ENCODE peak calls at places on chromosome 17, in six cellular contexts. One of them, this sample, is unnamed.

GRCh38 chr17:38464723-38465419 is 36.6 kb downstream of the ARHGAP23 start:
- DNase-seq in CD4-positive, alpha-beta T cell: no peak
- DNase-seq in MM.1S: no peak
- DNase-seq in ovary: peak
- DNase-seq in dorsolateral prefrontal cortex: peak
- DNase-seq in adrenal gland: peak
- DNase-seq in this sample: no peak

GRCh38 chr17:82751571-82752370 is at the start of gene TBCD:
- DNase-seq in MM.1S: peak
- DNase-seq in ovary: peak
- DNase-seq in CD4-positive, alpha-beta T cell: peak
- DNase-seq in adrenal gland: peak
- DNase-seq in dorsolateral prefrontal cortex: peak
- DNase-seq in this sample: peak

GRCh38 chr17:10198509-10199249 is at the start of gene GAS7:
- DNase-seq in ovary: peak
- DNase-seq in CD4-positive, alpha-beta T cell: peak
- DNase-seq in MM.1S: no peak
- DNase-seq in adrenal gland: peak
- DNase-seq in dorsolateral prefrontal cortex: peak
- DNase-seq in this sample: peak

GRCh38 chr17:73410586-73411329 is 99.0 kb upstream of the CDC42EP4 start:
- DNase-seq in MM.1S: no peak
- DNase-seq in dorsolateral prefrontal cortex: no peak
- DNase-seq in adrenal gland: no peak
- DNase-seq in ovary: peak
- DNase-seq in CD4-positive, alpha-beta T cell: no peak
- DNase-seq in this sample: no peak

GRCh38 chr17:6542577-6542976 is 13.8 kb downstream of the PITPNM3 start:
- DNase-seq in dorsolateral prefrontal cortex: no peak
- DNase-seq in ovary: no peak
- DNase-seq in MM.1S: no peak
- DNase-seq in CD4-positive, alpha-beta T cell: no peak
- DNase-seq in adrenal gland: no peak
- DNase-seq in this sample: no peak

GRCh38 chr17:76681222-76682137 is 29.3 kb downstream of the MXRA7 start:
- DNase-seq in CD4-positive, alpha-beta T cell: peak
- DNase-seq in adrenal gland: peak
- DNase-seq in MM.1S: peak
- DNase-seq in dorsolateral prefrontal cortex: peak
- DNase-seq in ovary: peak
- DNase-seq in this sample: peak

GRCh38 chr17:77432791-77433190 is 292.0 kb downstream of the SEC14L1 start:
- DNase-seq in dorsolateral prefrontal cortex: no peak
- DNase-seq in adrenal gland: no peak
- DNase-seq in ovary: no peak
- DNase-seq in MM.1S: no peak
- DNase-seq in CD4-positive, alpha-beta T cell: no peak
- DNase-seq in this sample: no peak

GRCh38 chr17:1999557-2000251 is 25.4 kb downstream of the RTN4RL1 start:
- DNase-seq in ovary: peak
- DNase-seq in MM.1S: peak
- DNase-seq in adrenal gland: peak
- DNase-seq in dorsolateral prefrontal cortex: no peak
- DNase-seq in CD4-positive, alpha-beta T cell: no peak
- DNase-seq in this sample: no peak

GRCh38 chr17:2173005-2173404 is 118.1 kb downstream of the HIC1 start:
- DNase-seq in CD4-positive, alpha-beta T cell: no peak
- DNase-seq in adrenal gland: no peak
- DNase-seq in MM.1S: no peak
- DNase-seq in ovary: no peak
- DNase-seq in dorsolateral prefrontal cortex: no peak
- DNase-seq in this sample: no peak

GRCh38 chr17:27782791-27783206 is 17.5 kb downstream of the NOS2 start:
- DNase-seq in CD4-positive, alpha-beta T cell: no peak
- DNase-seq in dorsolateral prefrontal cortex: no peak
- DNase-seq in MM.1S: no peak
- DNase-seq in ovary: no peak
- DNase-seq in adrenal gland: no peak
- DNase-seq in this sample: no peak

GRCh38 chr17:40791808-40792436 is 7.8 kb downstream of the KRT28 start:
- DNase-seq in MM.1S: peak
- DNase-seq in ovary: no peak
- DNase-seq in CD4-positive, alpha-beta T cell: no peak
- DNase-seq in adrenal gland: no peak
- DNase-seq in dorsolateral prefrontal cortex: no peak
- DNase-seq in this sample: no peak

GRCh38 chr17:72393553-72393952 is 272.7 kb downstream of the SOX9 start:
- DNase-seq in ovary: no peak
- DNase-seq in MM.1S: no peak
- DNase-seq in CD4-positive, alpha-beta T cell: no peak
- DNase-seq in adrenal gland: no peak
- DNase-seq in dorsolateral prefrontal cortex: no peak
- DNase-seq in this sample: no peak

GRCh38 chr17:82924812-82925211 is 85.0 kb upstream of the ZNF750 start:
- DNase-seq in CD4-positive, alpha-beta T cell: no peak
- DNase-seq in ovary: no peak
- DNase-seq in adrenal gland: no peak
- DNase-seq in dorsolateral prefrontal cortex: no peak
- DNase-seq in MM.1S: no peak
- DNase-seq in this sample: no peak

GRCh38 chr17:73834684-73835343 is 190.6 kb upstream of the SDK2 start:
- DNase-seq in MM.1S: no peak
- DNase-seq in dorsolateral prefrontal cortex: no peak
- DNase-seq in CD4-positive, alpha-beta T cell: no peak
- DNase-seq in adrenal gland: no peak
- DNase-seq in ovary: no peak
- DNase-seq in this sample: no peak

GRCh38 chr17:78903101-78903779 is at the start of gene CEP295NL:
- DNase-seq in adrenal gland: peak
- DNase-seq in CD4-positive, alpha-beta T cell: no peak
- DNase-seq in ovary: no peak
- DNase-seq in dorsolateral prefrontal cortex: no peak
- DNase-seq in MM.1S: no peak
- DNase-seq in this sample: no peak

GRCh38 chr17:63275318-63275967 is 170.7 kb downstream of the CYB561 start:
- DNase-seq in dorsolateral prefrontal cortex: no peak
- DNase-seq in ovary: no peak
- DNase-seq in CD4-positive, alpha-beta T cell: no peak
- DNase-seq in MM.1S: no peak
- DNase-seq in adrenal gland: no peak
- DNase-seq in this sample: no peak

DNA sequence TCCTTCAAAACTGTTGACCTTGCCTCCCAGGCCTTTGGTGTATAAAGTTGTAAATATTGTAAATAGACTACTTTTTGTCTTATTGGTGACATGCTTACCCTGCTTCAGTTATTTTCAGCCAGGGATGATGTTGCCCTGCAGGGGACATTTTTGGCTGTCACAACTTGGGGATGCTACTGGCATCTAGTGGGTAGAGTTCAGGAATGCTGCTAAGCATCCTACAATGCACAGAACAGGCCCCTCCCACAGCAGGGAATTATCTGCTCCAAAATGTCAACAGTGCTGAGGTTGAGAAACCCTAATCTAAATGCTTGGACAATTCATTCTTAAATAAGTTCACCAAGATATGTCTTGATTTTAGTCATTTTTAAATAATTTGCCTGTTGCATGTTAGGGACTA is 459.8 kb downstream of the PMP22 start:
- DNase-seq in dorsolateral prefrontal cortex: no peak
- DNase-seq in adrenal gland: no peak
- DNase-seq in MM.1S: no peak
- DNase-seq in ovary: no peak
- DNase-seq in CD4-positive, alpha-beta T cell: no peak
- DNase-seq in this sample: no peak
- H3K27ac ChIP-seq in dorsolateral prefrontal cortex: no peak
- H3K27ac ChIP-seq in adrenal gland: no peak
- H3K27ac ChIP-seq in MM.1S: no peak
- H3K27ac ChIP-seq in ovary: no peak
- H3K27ac ChIP-seq in CD4-positive, alpha-beta T cell: no peak
- H3K27ac ChIP-seq in this sample: no peak

DNA sequence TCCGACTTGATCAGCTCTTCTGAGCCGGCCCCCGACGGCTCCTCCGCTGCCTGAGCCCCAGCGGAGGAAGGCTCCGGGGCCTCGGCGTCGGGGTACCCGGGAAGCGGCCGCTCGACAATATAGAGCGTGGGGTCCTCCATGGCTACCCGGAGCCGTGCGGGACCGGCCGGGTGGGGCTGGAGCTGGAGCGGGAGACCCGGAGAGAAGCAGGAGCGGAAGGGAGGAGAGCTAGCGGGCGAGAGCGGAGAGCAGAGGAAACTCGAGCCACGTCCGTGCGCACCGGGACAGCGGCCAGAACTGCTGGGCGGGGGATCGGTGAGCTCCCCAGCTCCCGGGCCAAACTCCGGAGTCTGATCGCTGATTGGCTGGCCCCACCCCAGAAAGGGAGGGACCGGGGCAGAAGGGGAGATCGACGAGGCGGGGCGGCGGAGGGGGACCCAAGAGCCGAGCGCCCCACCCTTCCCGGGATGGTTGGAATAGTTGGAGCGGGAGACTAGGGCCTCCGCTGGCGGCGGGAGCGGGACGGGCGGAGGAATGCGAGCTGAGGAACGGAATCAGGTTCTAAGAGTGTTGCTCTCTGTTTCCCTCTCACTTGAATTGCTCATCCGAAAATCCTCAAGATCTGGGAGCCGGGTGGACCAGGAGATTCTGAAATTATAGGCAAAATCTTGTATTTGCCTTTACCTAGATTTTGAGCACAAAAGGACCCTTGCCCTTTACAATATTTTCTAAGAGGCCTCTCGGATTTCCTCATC is at the start of gene CAVIN1:
- DNase-seq in dorsolateral prefrontal cortex: peak
- DNase-seq in MM.1S: no peak
- DNase-seq in ovary: peak
- DNase-seq in CD4-positive, alpha-beta T cell: no peak
- DNase-seq in adrenal gland: peak
- DNase-seq in this sample: no peak
- H3K27ac ChIP-seq in dorsolateral prefrontal cortex: peak
- H3K27ac ChIP-seq in MM.1S: no peak
- H3K27ac ChIP-seq in ovary: peak
- H3K27ac ChIP-seq in CD4-positive, alpha-beta T cell: no peak
- H3K27ac ChIP-seq in adrenal gland: peak
- H3K27ac ChIP-seq in this sample: peak

DNA sequence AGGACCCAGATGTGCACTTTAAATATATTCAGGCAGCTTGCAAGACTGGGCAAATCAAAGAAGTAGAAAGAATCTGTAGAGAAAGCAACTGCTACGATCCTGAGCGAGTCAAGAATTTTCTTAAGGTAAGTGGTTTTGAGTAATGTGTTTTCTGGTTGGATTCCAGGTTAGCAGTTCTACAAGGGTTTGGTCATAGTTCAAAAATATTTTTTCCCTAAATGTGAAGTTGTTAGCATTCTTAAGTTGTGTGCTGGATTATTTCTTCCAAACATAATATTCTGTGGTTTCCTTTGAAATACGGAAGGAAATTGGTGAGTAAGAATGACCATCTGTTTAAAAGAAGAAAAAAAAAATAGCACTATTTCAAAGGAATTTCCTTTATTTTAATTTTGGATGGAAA is 38.4 kb downstream of the PTRH2 start:
- DNase-seq in CD4-positive, alpha-beta T cell: no peak
- DNase-seq in MM.1S: no peak
- DNase-seq in ovary: no peak
- DNase-seq in adrenal gland: no peak
- DNase-seq in dorsolateral prefrontal cortex: no peak
- DNase-seq in this sample: no peak
- H3K27ac ChIP-seq in CD4-positive, alpha-beta T cell: no peak
- H3K27ac ChIP-seq in MM.1S: no peak
- H3K27ac ChIP-seq in ovary: no peak
- H3K27ac ChIP-seq in adrenal gland: no peak
- H3K27ac ChIP-seq in dorsolateral prefrontal cortex: peak
- H3K27ac ChIP-seq in this sample: no peak

DNA sequence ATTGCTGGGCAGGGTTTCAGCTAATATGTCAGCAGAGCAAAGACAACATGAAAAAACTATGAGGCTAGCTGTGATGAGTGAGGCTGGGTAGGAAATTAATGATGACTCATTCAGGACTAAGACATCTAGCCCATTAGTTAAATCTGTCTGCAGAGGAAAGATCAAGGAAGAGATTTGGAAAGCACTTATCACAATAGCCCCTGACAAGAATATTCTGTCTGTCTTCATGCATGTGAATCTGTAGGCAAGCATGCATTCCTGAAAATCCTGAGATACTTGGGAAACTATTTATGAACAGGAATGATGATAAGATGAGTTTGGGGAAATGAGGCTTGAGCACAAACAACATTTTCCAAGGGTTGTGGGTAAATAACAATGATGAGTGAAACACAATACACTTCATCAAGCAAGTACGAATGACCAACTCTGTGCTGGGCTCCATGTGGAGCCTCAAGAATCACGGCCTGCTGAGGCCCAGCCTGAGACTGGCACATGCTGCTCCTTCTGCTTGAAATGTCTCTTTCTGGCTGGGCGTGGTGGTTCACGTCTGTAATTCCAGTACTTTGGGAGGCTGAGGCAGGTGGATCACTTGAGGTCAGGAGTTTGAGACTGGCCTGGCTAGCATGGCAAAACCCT is 96.5 kb upstream of the ASIC2 start:
- DNase-seq in CD4-positive, alpha-beta T cell: no peak
- DNase-seq in adrenal gland: no peak
- DNase-seq in ovary: no peak
- DNase-seq in dorsolateral prefrontal cortex: no peak
- DNase-seq in MM.1S: no peak
- DNase-seq in this sample: no peak
- H3K27ac ChIP-seq in CD4-positive, alpha-beta T cell: no peak
- H3K27ac ChIP-seq in adrenal gland: peak
- H3K27ac ChIP-seq in ovary: no peak
- H3K27ac ChIP-seq in dorsolateral prefrontal cortex: no peak
- H3K27ac ChIP-seq in MM.1S: no peak
- H3K27ac ChIP-seq in this sample: no peak